ENCODE peak calls at places on chromosomes 7 and 10, in eight cellular contexts. L, W, J, Y, I, C, D and Z are unnamed samples.
A peak's percentile ranks its signal among the peaks of the same experiment; 100 is the strongest.

GRCh38 chr10:93438796-93439253 is 43.3 kb downstream of the MYOF start:
- DNase-seq in L (no peak), W (no peak), J (peak; percentile 69), Y (peak; percentile 51), I (no peak), C (no peak), D (no peak), Z (no peak)

GRCh38 chr7:115910541-115911164 is 119.9 kb downstream of the TFEC start:
- DNase-seq in L (no peak), W (peak; percentile 16), J (no peak), Y (peak; percentile 43), I (no peak), C (peak; percentile 53), D (no peak), Z (no peak)

GRCh38 chr7:114930107-114930521 is 8.2 kb downstream of the MDFIC start:
- DNase-seq in L (no peak), W (peak; percentile 7), J (peak; percentile 21), Y (no peak), I (no peak), C (no peak), D (no peak), Z (no peak)

GRCh38 chr10:102115775-102116174 is 4.4 kb downstream of the LDB1 start:
- DNase-seq in L (no peak), W (no peak), J (no peak), Y (peak; percentile 53), I (no peak), C (no peak), D (no peak), Z (no peak)

GRCh38 chr7:22665816-22666375 is 61.1 kb upstream of the IL6 start:
- DNase-seq in L (no peak), W (no peak), J (no peak), Y (no peak), I (no peak), C (peak; percentile 49), D (no peak), Z (no peak)

GRCh38 chr7:128458956-128459355 is 3.3 kb downstream of the HILPDA start:
- DNase-seq in L (no peak), W (no peak), J (no peak), Y (no peak), I (no peak), C (peak; percentile 11), D (no peak), Z (no peak)

GRCh38 chr7:47354831-47355541 is 226.9 kb downstream of the TNS3 start:
- DNase-seq in L (no peak), W (no peak), J (no peak), Y (no peak), I (no peak), C (no peak), D (no peak), Z (no peak)

GRCh38 chr10:22791655-22792054 is 77.3 kb upstream of the PIP4K2A start:
- DNase-seq in L (no peak), W (no peak), J (no peak), Y (no peak), I (no peak), C (no peak), D (no peak), Z (no peak)

GRCh38 chr7:10706875-10707493 is 266.7 kb upstream of the PHF14 start:
- DNase-seq in L (no peak), W (no peak), J (no peak), Y (no peak), I (no peak), C (no peak), D (no peak), Z (no peak)

GRCh38 chr10:113914936-113915335 is 60.5 kb downstream of the NHLRC2 start:
- DNase-seq in L (no peak), W (no peak), J (no peak), Y (no peak), I (no peak), C (no peak), D (no peak), Z (no peak)

GRCh38 chr7:94094298-94094697 is 90.1 kb upstream of the BET1 start:
- DNase-seq in L (no peak), W (no peak), J (no peak), Y (no peak), I (no peak), C (no peak), D (no peak), Z (no peak)

GRCh38 chr10:104026762-104027161 is 58.9 kb downstream of the COL17A1 start:
- DNase-seq in L (no peak), W (no peak), J (no peak), Y (no peak), I (peak; percentile 31), C (no peak), D (no peak), Z (no peak)

GRCh38 chr10:44662002-44662401 is 249.1 kb upstream of the TMEM72 start:
- DNase-seq in L (no peak), W (no peak), J (no peak), Y (peak; percentile 40), I (no peak), C (no peak), D (no peak), Z (no peak)

GRCh38 chr7:114986805-114987204 is 64.9 kb downstream of the MDFIC start:
- DNase-seq in L (no peak), W (no peak), J (no peak), Y (peak; percentile 31), I (no peak), C (no peak), D (no peak), Z (no peak)

GRCh38 chr7:131197920-131198610 is 129.6 kb upstream of the MKLN1 start:
- DNase-seq in L (no peak), W (peak; percentile 61), J (no peak), Y (peak; percentile 53), I (no peak), C (peak; percentile 77), D (no peak), Z (no peak)

GRCh38 chr7:1855396-1856160 is 185.5 kb downstream of the ELFN1 start:
- DNase-seq in L (no peak), W (no peak), J (no peak), Y (no peak), I (no peak), C (no peak), D (no peak), Z (no peak)

GRCh38 chr7:149625339-149625946 is 127.8 kb upstream of the ZNF746 start:
- DNase-seq in L (no peak), W (peak; percentile 84), J (peak; percentile 85), Y (peak; percentile 72), I (peak; percentile 81), C (peak; percentile 61), D (peak; percentile 33), Z (no peak)

GRCh38 chr10:99266383-99266782 is 30.7 kb upstream of the HPSE2 start:
- DNase-seq in L (no peak), W (no peak), J (no peak), Y (no peak), I (no peak), C (no peak), D (no peak), Z (no peak)

GRCh38 chr7:28410628-28411578 is 1.4 kb upstream of the CREB5 start:
- DNase-seq in L (no peak), W (peak; percentile 16), J (peak; percentile 56), Y (peak; percentile 78), I (no peak), C (peak; percentile 37), D (no peak), Z (no peak)

GRCh38 chr7:128932862-128933821 is 4.6 kb upstream of the IRF5 start:
- DNase-seq in L (no peak), W (no peak), J (peak; percentile 56), Y (no peak), I (no peak), C (no peak), D (no peak), Z (peak; percentile 38)

GRCh38 chr10:118571123-118571522 is 24.3 kb downstream of the PRLHR start:
- DNase-seq in L (peak; percentile 44), W (peak; percentile 42), J (no peak), Y (no peak), I (no peak), C (no peak), D (no peak), Z (no peak)

GRCh38 chr10:34815174-34816066 is at the start of gene PARD3:
- DNase-seq in L (peak; percentile 56), W (peak; percentile 91), J (peak; percentile 97), Y (peak; percentile 70), I (peak; percentile 72), C (peak; percentile 91), D (no peak), Z (no peak)

GRCh38 chr10:3549118-3549517 is 235.9 kb downstream of the KLF6 start:
- DNase-seq in L (no peak), W (no peak), J (no peak), Y (no peak), I (no peak), C (no peak), D (no peak), Z (no peak)

GRCh38 chr10:79984851-79985250 is 35.9 kb upstream of the SFTPD start:
- DNase-seq in L (no peak), W (no peak), J (no peak), Y (no peak), I (no peak), C (peak; percentile 100), D (no peak), Z (no peak)

GRCh38 chr10:71726673-71727428 is 7.3 kb upstream of the C10orf105 start:
- DNase-seq in L (no peak), W (no peak), J (no peak), Y (no peak), I (no peak), C (no peak), D (peak; percentile 29), Z (peak; percentile 37)

GRCh38 chr7:2921748-2922147 is 77.6 kb upstream of the GNA12 start:
- DNase-seq in L (no peak), W (no peak), J (peak; percentile 91), Y (no peak), I (peak; percentile 25), C (peak; percentile 12), D (no peak), Z (no peak)

GRCh38 chr10:29590598-29591415 is 44.0 kb downstream of the SVIL start:
- DNase-seq in L (no peak), W (peak; percentile 55), J (peak; percentile 49), Y (peak; percentile 85), I (peak; percentile 33), C (peak; percentile 62), D (no peak), Z (no peak)

GRCh38 chr10:45058580-45058979 is 57.9 kb downstream of the ZNF22 start:
- DNase-seq in L (no peak), W (no peak), J (no peak), Y (peak; percentile 22), I (no peak), C (peak; percentile 32), D (no peak), Z (no peak)